ENCODE peak calls at places on chromosomes 4 and X, in seven cellular contexts. T is uterus; I is neuronal stem cell; R is SK-N-SH; S is heart right ventricle; G is PC-3; D is CD8-positive, alpha-beta memory T cell. M is an unnamed sample. For H3K9me3 and H3K27me3, the result is how much of the 10 kb centered on the place peaks cover.

GRCh38 chr4:152927737-152928136 is 8.4 kb upstream of the FHDC1 start:
- DNase-seq in S (no peak), T (no peak), I (no peak), R (no peak), D (no peak), G (no peak), M (no peak)

GRCh38 chr4:150257338-150257737 is 179.1 kb downstream of the DCLK2 start:
- DNase-seq in I (no peak), T (no peak), R (no peak), G (no peak), S (no peak), D (no peak), M (no peak)

GRCh38 chr4:13535118-13535517 is 9.2 kb downstream of the NKX3-2 start:
- DNase-seq in G (no peak), R (peak), T (no peak), D (no peak), S (no peak), I (no peak), M (no peak)

GRCh38 chr4:170398228-170398627 is 308.5 kb upstream of the AADAT start:
- DNase-seq in S (no peak), R (no peak), D (no peak), I (no peak), T (no peak), G (peak), M (no peak)

GRCh38 chrX:46713672-46714487 is 45.0 kb downstream of the SLC9A7 start:
- DNase-seq in R (no peak), G (no peak), D (no peak), T (no peak), I (no peak), S (no peak), M (no peak)

GRCh38 chr4:106615407-106615945 is 246.9 kb upstream of the GIMD1 start:
- DNase-seq in S (no peak), G (no peak), D (no peak), T (no peak), R (no peak), I (no peak), M (no peak)

GRCh38 chrX:7925867-7926472 is 1.2 kb downstream of the PNPLA4 start:
- DNase-seq in R (peak), I (peak), S (peak), G (peak), T (no peak), D (peak), M (peak)

GRCh38 chr4:159476886-159477285 is 374.0 kb downstream of the RAPGEF2 start:
- DNase-seq in S (no peak), D (no peak), G (no peak), R (no peak), T (no peak), I (no peak), M (no peak)

GRCh38 chrX:118459494-118459893 is 36.1 kb upstream of the DOCK11 start:
- DNase-seq in S (no peak), R (peak), G (peak), I (peak), D (no peak), T (no peak), M (no peak)

GRCh38 chr4:148955926-148956325 is 513.7 kb upstream of the NR3C2 start:
- DNase-seq in R (no peak), S (no peak), I (no peak), D (no peak), T (no peak), G (peak), M (no peak)

GRCh38 chr4:89797117-89797516 is 39.8 kb downstream of the SNCA start:
- DNase-seq in I (no peak), R (no peak), T (no peak), G (peak), D (no peak), S (no peak), M (peak)

GRCh38 chr4:185993328-185993973 is 75.5 kb upstream of the TLR3 start:
- DNase-seq in T (no peak), S (no peak), G (no peak), R (no peak), D (no peak), I (no peak), M (no peak)

GRCh38 chr4:87103691-87104187 is 116.7 kb downstream of the KLHL8 start:
- DNase-seq in T (no peak), D (no peak), S (no peak), G (peak), I (no peak), R (no peak), M (no peak)

GRCh38 chr4:159041058-159042034 is 61.5 kb upstream of the RAPGEF2 start:
- DNase-seq in S (no peak), I (no peak), D (no peak), G (no peak), R (no peak), T (no peak), M (no peak)

GRCh38 chr4:41009411-41009810 is 204.9 kb downstream of the APBB2 start:
- DNase-seq in T (no peak), R (no peak), S (no peak), D (no peak), I (no peak), G (peak), M (no peak)

GRCh38 chr4:85861064-85861767 is 386.3 kb downstream of the ARHGAP24 start:
- DNase-seq in I (no peak), D (no peak), R (no peak), G (peak), S (no peak), T (no peak), M (no peak)

GRCh38 chr4:94574616-94575015 is 122.9 kb downstream of the PDLIM5 start:
- DNase-seq in D (no peak), T (no peak), R (no peak), G (no peak), I (no peak), S (no peak), M (no peak)

GRCh38 chr4:57426779-57427395 is 316.7 kb upstream of the IGFBP7 start:
- DNase-seq in D (no peak), T (peak), I (peak), G (peak), S (peak), R (peak), M (peak)

GRCh38 chr4:1323280-1323634 is 23.8 kb upstream of the UVSSA start:
- DNase-seq in S (no peak), R (no peak), T (no peak), D (no peak), I (no peak), G (no peak), M (no peak)

GRCh38 chr4:89299153-89299789 is 8.3 kb downstream of the GPRIN3 start:
- DNase-seq in T (no peak), D (no peak), I (no peak), R (no peak), G (no peak), S (no peak), M (no peak)

GRCh38 chr4:48912349-48912748 is 5.8 kb upstream of the OCIAD2 start:
- DNase-seq in G (no peak), T (no peak), S (no peak), D (no peak), R (no peak), I (no peak), M (no peak)

GRCh38 chr4:85776091-85776490 is 301.1 kb downstream of the ARHGAP24 start:
- DNase-seq in R (no peak), G (peak), I (no peak), T (no peak), D (no peak), S (no peak), M (no peak)

GRCh38 chr4:152460488-152460887 is 75.4 kb downstream of the FBXW7 start:
- DNase-seq in R (no peak), G (peak), I (no peak), D (no peak), S (no peak), T (no peak), M (no peak)

GRCh38 chrX:100864967-100865366 is 9.2 kb downstream of the NOX1 start:
- DNase-seq in R (no peak), S (no peak), G (peak), D (no peak), T (no peak), I (no peak), M (no peak)

GRCh38 chr4:1508161-1509160 is 102.2 kb upstream of the NKX1-1 start:
- DNase-seq in S (no peak), D (no peak), G (no peak), I (no peak), T (peak), R (peak), M (no peak)

GRCh38 chr4:168886361-168886760 is 123.7 kb downstream of the CBR4 start:
- DNase-seq in I (no peak), D (no peak), S (no peak), G (peak), T (no peak), R (no peak), M (peak)

GRCh38 chr4:99315839-99316238 is 5.4 kb downstream of the ADH1B start:
- DNase-seq in D (no peak), S (no peak), T (no peak), I (no peak), R (no peak), G (no peak), M (no peak)
- H3K4me3 ChIP-seq in D (no peak), S (no peak), T (no peak), I (no peak), R (no peak), G (no peak), M (no peak)

GRCh38 chrX:141879616-141880015 is 24.1 kb upstream of the MAGEC1 start:
- DNase-seq in R (no peak), D (no peak), T (no peak), G (peak), I (no peak), S (no peak), M (no peak)
- H3K9me3 ChIP-seq in R (under half), D (under half), T (under half), G (under half), I (under half), S (under half), M (under half)

DNA sequence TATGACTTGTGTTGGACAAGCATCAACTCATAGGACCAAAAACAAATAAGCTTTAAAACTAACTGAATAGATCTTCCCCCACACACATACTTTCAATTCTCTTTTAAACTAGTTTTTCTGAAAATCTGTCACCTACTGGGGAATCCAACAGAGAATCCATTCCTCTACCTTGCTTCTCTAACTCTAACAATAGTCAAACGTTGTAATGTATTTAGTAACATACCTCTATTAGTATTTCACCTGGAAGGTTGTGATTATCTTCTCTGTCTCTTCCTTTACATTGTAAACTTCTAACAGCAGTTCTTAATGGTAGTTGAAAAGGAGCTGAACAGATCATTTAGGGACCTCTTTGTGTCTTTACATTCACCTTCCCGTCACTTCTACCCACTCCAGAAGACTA is 337.1 kb upstream of the FAM241A start:
- DNase-seq in D (no peak), S (no peak), T (no peak), R (no peak), I (no peak), G (no peak), M (no peak)
- H3K27me3 ChIP-seq in D (under half), S (under half), T (under half), R (under half), I (under half), G (half or more), M (under half)

DNA sequence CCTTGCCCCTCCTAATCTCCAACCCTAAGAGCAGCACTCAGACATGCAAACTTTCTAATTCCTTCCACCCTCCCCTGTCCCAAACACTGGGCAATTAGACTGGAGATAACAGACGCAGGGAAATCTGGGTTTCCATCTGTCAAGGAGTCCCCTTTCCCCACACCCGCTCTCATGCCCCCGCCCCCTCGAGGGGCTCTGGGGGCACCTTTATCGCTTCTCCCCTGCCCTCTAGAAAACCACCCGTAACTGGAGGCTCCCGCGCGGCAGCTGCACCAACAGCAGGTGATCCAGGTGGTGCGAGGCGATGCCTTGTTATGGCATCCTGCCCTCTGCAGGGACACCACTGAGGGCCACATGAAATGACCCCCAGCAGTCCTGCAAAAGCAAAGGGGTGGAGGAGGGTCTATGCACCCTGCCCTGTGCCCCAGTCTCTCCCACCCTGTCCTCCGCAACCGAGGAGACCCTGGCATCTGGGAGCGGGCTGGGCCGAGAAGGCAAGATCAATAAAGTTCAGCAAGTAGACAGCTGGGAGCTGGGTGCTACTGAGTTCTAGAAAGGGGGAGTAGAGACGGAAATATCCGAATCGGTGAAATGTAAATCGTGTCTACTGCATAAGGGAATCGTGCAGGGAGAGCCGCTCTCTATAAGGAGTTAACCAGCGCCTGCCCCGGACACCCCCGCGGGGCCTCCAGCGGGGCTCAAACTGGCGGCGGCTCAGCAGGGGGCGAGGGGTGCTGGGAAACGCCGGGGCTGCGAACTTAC is 1.6 kb downstream of the KCTD8 start:
- DNase-seq in I (peak), D (no peak), R (peak), G (no peak), T (no peak), S (no peak), M (no peak)
- H3K4me3 ChIP-seq in I (peak), D (no peak), R (no peak), G (no peak), T (peak), S (peak), M (no peak)

GRCh38 chrX:29422034-29422433 is 793.3 kb upstream of the MAGEB2 start:
- DNase-seq in I (no peak), S (no peak), D (no peak), T (no peak), G (no peak), R (no peak), M (no peak)
- H3K9me3 ChIP-seq in I (under half), S (under half), D (under half), T (under half), G (under half), R (under half), M (under half)